ENCODE peak calls at places on chromosomes 6 and 20, in four cellular contexts. One of them, this sample, is unnamed. For H3K4me1, the result is how much of the 10 kb centered on the place peaks cover.

GRCh38 chr6:35048631-35049083 is 92.5 kb downstream of the TCP11 start:
- DNase-seq in hepatocyte: peak
- DNase-seq in PC-9: no peak
- DNase-seq in mammary epithelial cell: no peak
- DNase-seq in this sample: no peak

GRCh38 chr6:52995913-52996685 is 1.0 kb upstream of the GSTA4 start:
- DNase-seq in hepatocyte: peak
- DNase-seq in PC-9: peak
- DNase-seq in mammary epithelial cell: peak
- DNase-seq in this sample: peak

GRCh38 chr20:57987659-57988058 is 240.8 kb downstream of the ANKRD60 start:
- DNase-seq in hepatocyte: no peak
- DNase-seq in PC-9: no peak
- DNase-seq in mammary epithelial cell: no peak
- DNase-seq in this sample: no peak

GRCh38 chr20:36717657-36718056 is 28.2 kb downstream of the NDRG3 start:
- DNase-seq in hepatocyte: no peak
- DNase-seq in PC-9: no peak
- DNase-seq in mammary epithelial cell: no peak
- DNase-seq in this sample: no peak

GRCh38 chr6:166395351-166395750 is 12.6 kb upstream of the MPC1 start:
- DNase-seq in hepatocyte: no peak
- DNase-seq in PC-9: no peak
- DNase-seq in mammary epithelial cell: no peak
- DNase-seq in this sample: no peak

GRCh38 chr20:878511-879307 is 37.4 kb downstream of the ANGPT4 start:
- DNase-seq in hepatocyte: peak
- DNase-seq in PC-9: no peak
- DNase-seq in mammary epithelial cell: no peak
- DNase-seq in this sample: no peak

GRCh38 chr20:37270586-37271420 is 9.2 kb upstream of the GHRH start:
- DNase-seq in hepatocyte: no peak
- DNase-seq in PC-9: no peak
- DNase-seq in mammary epithelial cell: no peak
- DNase-seq in this sample: no peak

GRCh38 chr20:19888269-19888669 is 128.9 kb upstream of the NAA20 start:
- DNase-seq in hepatocyte: no peak
- DNase-seq in PC-9: no peak
- DNase-seq in mammary epithelial cell: no peak
- DNase-seq in this sample: no peak

DNA sequence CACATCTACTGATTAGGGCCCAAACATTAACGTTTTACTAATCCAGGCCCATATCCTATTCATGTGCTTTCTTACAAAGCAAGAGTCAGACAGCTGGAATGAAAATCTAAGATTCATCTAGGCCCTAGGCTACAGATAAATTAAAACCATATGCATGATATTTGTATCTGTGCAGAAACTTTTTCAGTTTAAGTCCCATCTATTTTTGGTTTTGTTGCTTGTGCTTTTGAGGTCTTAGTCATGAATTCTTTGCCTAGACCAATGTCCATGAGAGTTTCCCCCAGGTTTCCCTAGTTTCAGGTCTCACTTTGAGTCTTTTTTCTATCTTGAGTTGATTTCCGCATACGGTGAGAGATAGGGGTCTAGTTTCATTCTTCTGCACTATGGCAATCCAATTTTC is 20.2 kb downstream of the ADNP start:
- DNase-seq in hepatocyte: no peak
- DNase-seq in PC-9: no peak
- DNase-seq in mammary epithelial cell: no peak
- DNase-seq in this sample: no peak
- H3K4me1 ChIP-seq in hepatocyte: under half
- H3K4me1 ChIP-seq in PC-9: under half
- H3K4me1 ChIP-seq in mammary epithelial cell: under half
- H3K4me1 ChIP-seq in this sample: under half

GRCh38 chr6:17998442-17998841 is 11.0 kb upstream of the KIF13A start:
- DNase-seq in hepatocyte: no peak
- DNase-seq in PC-9: peak
- DNase-seq in mammary epithelial cell: peak
- DNase-seq in this sample: no peak
- H3K4me2 ChIP-seq in hepatocyte: no peak
- H3K4me2 ChIP-seq in PC-9: peak
- H3K4me2 ChIP-seq in mammary epithelial cell: no peak
- H3K4me2 ChIP-seq in this sample: peak

GRCh38 chr6:15331143-15331542 is 85.3 kb downstream of the JARID2 start:
- DNase-seq in hepatocyte: no peak
- DNase-seq in PC-9: peak
- DNase-seq in mammary epithelial cell: peak
- DNase-seq in this sample: no peak

GRCh38 chr6:15332441-15332840 is 86.6 kb downstream of the JARID2 start:
- DNase-seq in hepatocyte: no peak
- DNase-seq in PC-9: no peak
- DNase-seq in mammary epithelial cell: no peak
- DNase-seq in this sample: no peak

GRCh38 chr6:15330174-15330934 is 84.5 kb downstream of the JARID2 start:
- DNase-seq in hepatocyte: no peak
- DNase-seq in PC-9: no peak
- DNase-seq in mammary epithelial cell: peak
- DNase-seq in this sample: no peak

GRCh38 chr6:15329154-15329781 is 83.4 kb downstream of the JARID2 start:
- DNase-seq in hepatocyte: no peak
- DNase-seq in PC-9: no peak
- DNase-seq in mammary epithelial cell: peak
- DNase-seq in this sample: peak

DNA sequence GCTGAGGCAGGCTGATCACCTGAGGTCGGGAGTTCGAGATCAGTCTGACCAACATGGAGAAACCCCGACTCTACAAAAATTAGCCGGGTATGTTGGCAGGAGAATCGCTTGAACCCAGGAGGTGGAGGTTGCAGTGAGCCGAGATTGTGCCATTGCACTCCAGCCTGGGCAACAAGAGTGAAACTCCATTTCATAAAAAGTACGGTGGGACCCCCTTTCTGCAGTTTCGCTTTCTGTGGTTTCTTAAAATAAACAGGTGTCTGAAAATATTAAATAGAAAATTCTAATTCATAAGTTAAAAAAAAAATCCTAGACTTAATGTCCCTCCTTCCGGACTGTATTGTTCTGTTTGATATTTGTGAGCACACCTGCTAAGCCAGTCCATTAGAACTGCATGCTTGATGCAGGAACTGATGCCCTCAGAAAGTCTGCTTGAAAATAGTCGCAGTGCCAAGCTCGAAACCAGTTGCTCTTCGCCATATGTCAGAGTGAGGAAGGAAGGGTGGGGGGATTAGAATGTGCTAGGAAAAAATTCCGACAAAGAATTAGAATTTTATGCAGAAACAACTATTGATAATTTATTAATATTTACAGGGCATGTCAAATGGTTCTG is 85.9 kb downstream of the JARID2 start:
- DNase-seq in hepatocyte: no peak
- DNase-seq in PC-9: no peak
- DNase-seq in mammary epithelial cell: no peak
- DNase-seq in this sample: no peak
- H3K4me1 ChIP-seq in hepatocyte: under half
- H3K4me1 ChIP-seq in PC-9: under half
- H3K4me1 ChIP-seq in mammary epithelial cell: under half
- H3K4me1 ChIP-seq in this sample: under half

GRCh38 chr6:91317247-91317646 is 730.4 kb upstream of the MAP3K7 start:
- DNase-seq in hepatocyte: no peak
- DNase-seq in PC-9: no peak
- DNase-seq in mammary epithelial cell: no peak
- DNase-seq in this sample: no peak
- H3K4me2 ChIP-seq in hepatocyte: no peak
- H3K4me2 ChIP-seq in PC-9: no peak
- H3K4me2 ChIP-seq in mammary epithelial cell: no peak
- H3K4me2 ChIP-seq in this sample: no peak

GRCh38 chr20:40664891-40665290 is 24.1 kb downstream of the MAFB start:
- DNase-seq in hepatocyte: no peak
- DNase-seq in PC-9: no peak
- DNase-seq in mammary epithelial cell: no peak
- DNase-seq in this sample: no peak

GRCh38 chr20:40668449-40669228 is 20.4 kb downstream of the MAFB start:
- DNase-seq in hepatocyte: peak
- DNase-seq in PC-9: no peak
- DNase-seq in mammary epithelial cell: peak
- DNase-seq in this sample: no peak

GRCh38 chr20:40663991-40664880 is 24.8 kb downstream of the MAFB start:
- DNase-seq in hepatocyte: no peak
- DNase-seq in PC-9: peak
- DNase-seq in mammary epithelial cell: no peak
- DNase-seq in this sample: no peak

GRCh38 chr20:40667503-40667902 is 21.5 kb downstream of the MAFB start:
- DNase-seq in hepatocyte: no peak
- DNase-seq in PC-9: no peak
- DNase-seq in mammary epithelial cell: no peak
- DNase-seq in this sample: no peak

DNA sequence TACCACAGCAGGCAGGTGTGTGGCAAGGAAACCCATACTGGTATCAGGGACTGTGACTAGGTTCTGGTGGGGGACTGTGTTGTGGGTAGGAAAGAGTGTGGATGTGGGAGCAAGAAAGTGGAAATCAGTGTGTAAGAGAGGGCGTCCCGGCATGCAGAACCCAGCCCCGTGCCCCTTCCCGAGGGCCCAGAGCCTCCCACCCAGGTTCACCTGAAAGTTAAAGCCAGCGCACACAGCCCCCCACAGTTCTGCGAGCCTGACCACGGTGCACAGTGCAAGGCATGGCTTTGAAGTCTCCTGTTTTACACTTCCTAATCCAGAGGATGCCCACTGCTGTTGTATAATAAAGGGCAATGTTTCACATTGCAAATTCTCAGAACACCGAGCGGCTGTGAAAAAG is 22.7 kb downstream of the MAFB start:
- DNase-seq in hepatocyte: no peak
- DNase-seq in PC-9: no peak
- DNase-seq in mammary epithelial cell: no peak
- DNase-seq in this sample: no peak
- H3K4me1 ChIP-seq in hepatocyte: under half
- H3K4me1 ChIP-seq in PC-9: under half
- H3K4me1 ChIP-seq in mammary epithelial cell: under half
- H3K4me1 ChIP-seq in this sample: under half

DNA sequence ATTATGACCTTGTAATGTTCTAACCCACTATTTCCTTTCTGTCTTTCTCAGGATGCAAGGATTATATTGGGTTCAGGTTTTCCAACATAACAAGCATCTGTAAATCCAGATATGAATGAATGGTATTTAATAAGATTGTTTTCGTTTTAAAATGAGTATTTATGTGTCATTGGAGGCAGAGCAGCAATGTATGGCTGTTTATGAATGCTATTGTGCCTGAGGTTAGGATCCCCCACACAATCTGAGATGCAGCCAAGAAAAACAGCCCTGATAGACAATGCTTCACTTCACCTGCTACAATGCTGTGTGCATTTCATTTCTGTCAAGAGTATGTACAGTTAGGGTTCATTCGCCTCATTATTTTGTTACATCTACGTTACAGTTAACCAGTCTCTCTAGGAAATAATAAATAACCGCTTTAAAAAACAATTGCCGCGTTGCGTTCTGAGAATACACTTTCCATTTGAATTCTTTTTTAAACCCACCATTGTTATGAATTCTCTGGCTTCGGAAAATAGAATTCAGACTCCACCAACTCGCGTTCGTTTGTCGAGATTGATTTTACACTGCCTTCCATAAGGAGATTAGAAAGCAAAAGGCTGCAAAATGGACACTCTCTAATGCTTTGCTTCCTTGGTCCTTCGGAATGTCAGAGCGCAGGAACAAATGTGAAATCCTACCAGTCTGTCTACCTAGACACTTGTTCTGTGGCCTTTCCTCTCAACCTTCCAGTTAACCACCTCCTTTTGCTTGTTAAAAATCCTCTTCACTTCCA is 19.5 kb downstream of the TFAP2A start:
- DNase-seq in hepatocyte: no peak
- DNase-seq in PC-9: no peak
- DNase-seq in mammary epithelial cell: peak
- DNase-seq in this sample: no peak
- H3K4me2 ChIP-seq in hepatocyte: peak
- H3K4me2 ChIP-seq in PC-9: no peak
- H3K4me2 ChIP-seq in mammary epithelial cell: no peak
- H3K4me2 ChIP-seq in this sample: no peak

GRCh38 chr6:99187429-99187828 is 162.0 kb downstream of the FAXC start:
- DNase-seq in hepatocyte: no peak
- DNase-seq in PC-9: no peak
- DNase-seq in mammary epithelial cell: no peak
- DNase-seq in this sample: no peak
- H3K4me1 ChIP-seq in hepatocyte: under half
- H3K4me1 ChIP-seq in PC-9: under half
- H3K4me1 ChIP-seq in mammary epithelial cell: under half
- H3K4me1 ChIP-seq in this sample: under half

GRCh38 chr6:37174196-37174514 is 4.2 kb downstream of the PIM1 start:
- DNase-seq in hepatocyte: no peak
- DNase-seq in PC-9: no peak
- DNase-seq in mammary epithelial cell: no peak
- DNase-seq in this sample: no peak

GRCh38 chr6:37173573-37174195 is 3.7 kb downstream of the PIM1 start:
- DNase-seq in hepatocyte: no peak
- DNase-seq in PC-9: no peak
- DNase-seq in mammary epithelial cell: no peak
- DNase-seq in this sample: no peak

GRCh38 chr6:37172991-37173572 is 3.1 kb downstream of the PIM1 start:
- DNase-seq in hepatocyte: no peak
- DNase-seq in PC-9: no peak
- DNase-seq in mammary epithelial cell: no peak
- DNase-seq in this sample: no peak

GRCh38 chr6:37175332-37176267 is 5.6 kb downstream of the PIM1 start:
- DNase-seq in hepatocyte: no peak
- DNase-seq in PC-9: no peak
- DNase-seq in mammary epithelial cell: no peak
- DNase-seq in this sample: no peak

GRCh38 chr6:37174515-37175331 is 4.8 kb downstream of the PIM1 start:
- DNase-seq in hepatocyte: no peak
- DNase-seq in PC-9: no peak
- DNase-seq in mammary epithelial cell: no peak
- DNase-seq in this sample: no peak
- H3K4me2 ChIP-seq in hepatocyte: peak
- H3K4me2 ChIP-seq in PC-9: peak
- H3K4me2 ChIP-seq in mammary epithelial cell: no peak
- H3K4me2 ChIP-seq in this sample: no peak

DNA sequence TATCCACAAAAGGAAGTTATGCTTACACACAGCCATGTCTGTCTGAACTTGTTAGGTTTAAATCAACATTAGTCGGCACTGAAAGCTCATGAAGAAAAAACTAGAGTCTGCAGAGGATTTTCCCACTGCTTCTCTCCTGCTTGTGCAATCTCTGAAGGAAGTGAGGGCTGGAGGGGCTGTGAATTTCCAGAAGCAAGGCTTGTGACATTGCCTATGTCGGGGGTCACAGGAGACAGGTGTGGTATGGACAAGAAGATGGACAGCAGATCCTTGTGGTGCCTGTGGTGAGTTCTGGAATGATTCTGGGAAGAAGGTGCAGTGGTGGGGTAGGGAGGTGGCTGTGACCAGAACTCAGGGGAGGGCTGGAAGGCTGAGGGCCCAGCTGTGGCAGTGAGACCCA is 84.3 kb upstream of the TRAF3IP2 start:
- DNase-seq in hepatocyte: no peak
- DNase-seq in PC-9: no peak
- DNase-seq in mammary epithelial cell: peak
- DNase-seq in this sample: no peak
- H3K4me1 ChIP-seq in hepatocyte: under half
- H3K4me1 ChIP-seq in PC-9: under half
- H3K4me1 ChIP-seq in mammary epithelial cell: under half
- H3K4me1 ChIP-seq in this sample: under half